ENCODE peak calls at places on chromosomes 5 and 9, in five cellular contexts. One of them, this sample, is unnamed.

GRCh38 chr9:104227108-104227507 is 133.0 kb downstream of the SMC2 start:
- DNase-seq in transverse colon: no peak
- DNase-seq in OCI-LY7: no peak
- DNase-seq in AG09309: no peak
- DNase-seq in brain microvascular endothelial cell: no peak
- DNase-seq in this sample: no peak

GRCh38 chr9:121393318-121393717 is 23.3 kb upstream of the STOM start:
- DNase-seq in transverse colon: no peak
- DNase-seq in OCI-LY7: no peak
- DNase-seq in AG09309: no peak
- DNase-seq in brain microvascular endothelial cell: no peak
- DNase-seq in this sample: no peak

GRCh38 chr5:177131711-177132503 is 1.7 kb upstream of the NSD1 start:
- DNase-seq in transverse colon: no peak
- DNase-seq in OCI-LY7: no peak
- DNase-seq in AG09309: no peak
- DNase-seq in brain microvascular endothelial cell: no peak
- DNase-seq in this sample: no peak

GRCh38 chr5:5025774-5026406 is 114.2 kb upstream of the ADAMTS16 start:
- DNase-seq in transverse colon: no peak
- DNase-seq in OCI-LY7: peak; percentile 3
- DNase-seq in AG09309: no peak
- DNase-seq in brain microvascular endothelial cell: no peak
- DNase-seq in this sample: peak; percentile 67

GRCh38 chr5:135213466-135214239 is 179.6 kb upstream of the PITX1 start:
- DNase-seq in transverse colon: no peak
- DNase-seq in OCI-LY7: no peak
- DNase-seq in AG09309: no peak
- DNase-seq in brain microvascular endothelial cell: no peak
- DNase-seq in this sample: no peak

GRCh38 chr9:130184983-130185382 is 12.8 kb downstream of the NCS1 start:
- DNase-seq in transverse colon: no peak
- DNase-seq in OCI-LY7: no peak
- DNase-seq in AG09309: no peak
- DNase-seq in brain microvascular endothelial cell: no peak
- DNase-seq in this sample: no peak

GRCh38 chr9:136010176-136010575 is 49.0 kb upstream of the UBAC1 start:
- DNase-seq in transverse colon: no peak
- DNase-seq in OCI-LY7: no peak
- DNase-seq in AG09309: no peak
- DNase-seq in brain microvascular endothelial cell: no peak
- DNase-seq in this sample: no peak

GRCh38 chr5:104015765-104016164 is 453.2 kb upstream of the NUDT12 start:
- DNase-seq in transverse colon: no peak
- DNase-seq in OCI-LY7: no peak
- DNase-seq in AG09309: no peak
- DNase-seq in brain microvascular endothelial cell: no peak
- DNase-seq in this sample: no peak

DNA sequence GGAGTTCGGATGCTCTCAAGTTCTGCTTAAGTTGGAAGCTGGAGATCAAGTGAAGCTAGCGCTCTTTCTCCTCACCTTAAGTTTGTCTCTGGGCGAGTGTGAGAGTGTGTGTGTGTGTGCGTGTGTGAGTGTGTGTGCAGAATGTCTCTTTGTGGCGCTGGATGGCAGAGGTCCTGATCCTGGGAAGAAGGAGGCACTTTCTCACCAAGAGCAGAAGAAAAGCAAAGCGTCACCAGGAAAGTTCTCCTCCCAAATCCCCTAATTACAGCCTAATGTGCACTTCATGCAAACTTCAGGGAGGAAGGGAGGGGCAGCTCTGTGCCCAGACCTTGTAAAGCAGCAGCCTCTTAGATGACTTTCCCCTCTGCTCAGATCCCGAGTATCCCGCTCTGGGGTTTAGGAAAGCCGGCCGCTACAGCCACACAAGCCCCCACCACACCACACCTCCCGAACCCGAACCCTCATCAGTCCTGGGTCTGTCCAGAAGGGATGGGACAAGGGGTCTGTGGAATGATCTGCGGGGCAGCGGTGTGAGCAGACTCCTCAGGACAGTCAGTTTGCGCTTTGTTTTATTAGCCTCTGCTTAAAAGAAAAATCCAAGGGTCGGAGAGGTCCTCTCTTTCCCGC is at the start of gene HAPLN1:
- DNase-seq in transverse colon: no peak
- DNase-seq in OCI-LY7: no peak
- DNase-seq in AG09309: no peak
- DNase-seq in brain microvascular endothelial cell: no peak
- DNase-seq in this sample: no peak
- H3K4me3 ChIP-seq in transverse colon: no peak within 1 kb of the TSS
- H3K4me3 ChIP-seq in OCI-LY7: no peak within 1 kb of the TSS
- H3K4me3 ChIP-seq in AG09309: peak within 1 kb of the TSS; percentile 60
- H3K4me3 ChIP-seq in brain microvascular endothelial cell: peak within 1 kb of the TSS; percentile 71
- H3K4me3 ChIP-seq in this sample: no peak within 1 kb of the TSS

DNA sequence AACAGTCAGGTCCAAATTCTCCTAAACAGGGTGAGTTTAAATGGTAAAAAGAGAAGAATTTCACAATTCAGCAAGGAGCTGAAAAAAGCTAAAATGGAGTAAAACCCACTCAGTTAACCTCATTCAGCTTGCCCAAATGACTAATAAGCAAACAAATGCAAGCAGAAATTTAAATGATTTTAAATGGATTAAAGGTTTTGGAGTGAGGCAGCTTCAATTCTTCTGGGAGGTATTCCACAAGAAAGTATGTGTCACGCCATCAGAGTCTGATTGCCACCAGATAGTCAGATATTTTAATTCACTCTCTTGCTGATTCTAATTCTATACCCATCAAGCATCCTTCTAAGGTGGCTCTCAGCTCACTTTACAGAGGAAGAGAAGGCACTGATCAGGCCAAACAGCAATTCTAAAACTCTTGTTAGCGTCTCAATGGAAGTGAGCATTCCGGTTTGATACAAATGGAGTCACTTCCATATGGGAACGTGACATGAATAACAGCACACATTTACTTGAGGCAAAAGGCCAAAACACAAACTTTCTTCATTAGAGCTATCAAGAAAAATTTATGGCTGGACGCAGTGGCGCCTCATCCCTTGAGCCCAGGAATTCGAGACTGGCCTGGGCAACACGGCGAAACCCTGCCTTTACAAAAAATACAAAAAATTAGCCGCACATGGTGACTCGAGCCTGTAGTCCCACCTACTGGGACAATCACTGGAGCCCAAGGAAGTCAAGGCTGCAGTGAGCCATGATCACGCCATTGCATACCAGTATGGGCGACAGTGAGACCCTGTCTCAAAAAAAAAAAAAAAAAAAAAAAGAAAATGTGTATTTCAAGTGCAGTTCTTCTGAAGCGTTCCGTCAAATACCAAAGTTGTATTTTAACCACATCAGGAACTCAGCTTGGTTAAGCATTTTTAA is 2.0 kb downstream of the CLK4 start:
- DNase-seq in transverse colon: no peak
- DNase-seq in OCI-LY7: no peak
- DNase-seq in AG09309: no peak
- DNase-seq in brain microvascular endothelial cell: no peak
- DNase-seq in this sample: no peak
- H3K4me3 ChIP-seq in transverse colon: peak overlapping the region; percentile 56
- H3K4me3 ChIP-seq in OCI-LY7: peak overlapping the region; percentile 94
- H3K4me3 ChIP-seq in AG09309: peak overlapping the region; percentile 93
- H3K4me3 ChIP-seq in brain microvascular endothelial cell: peak overlapping the region; percentile 98
- H3K4me3 ChIP-seq in this sample: peak overlapping the region; percentile 91

GRCh38 chr5:17217421-17218352 is at the start of gene BASP1:
- DNase-seq in transverse colon: peak; percentile 79
- DNase-seq in OCI-LY7: peak; percentile 85
- DNase-seq in AG09309: no peak
- DNase-seq in brain microvascular endothelial cell: peak; percentile 76
- DNase-seq in this sample: no peak
- H3K4me3 ChIP-seq in transverse colon: peak within 1 kb of the TSS; percentile 47
- H3K4me3 ChIP-seq in OCI-LY7: peak within 1 kb of the TSS; percentile 96
- H3K4me3 ChIP-seq in AG09309: peak within 1 kb of the TSS; percentile 54
- H3K4me3 ChIP-seq in brain microvascular endothelial cell: peak within 1 kb of the TSS; percentile 92
- H3K4me3 ChIP-seq in this sample: no peak within 1 kb of the TSS

GRCh38 chr9:133740891-133741290 is 2.7 kb upstream of the SARDH start:
- DNase-seq in transverse colon: no peak
- DNase-seq in OCI-LY7: no peak
- DNase-seq in AG09309: no peak
- DNase-seq in brain microvascular endothelial cell: no peak
- DNase-seq in this sample: no peak

GRCh38 chr9:133742251-133742650 is 4.1 kb upstream of the SARDH start:
- DNase-seq in transverse colon: no peak
- DNase-seq in OCI-LY7: no peak
- DNase-seq in AG09309: no peak
- DNase-seq in brain microvascular endothelial cell: no peak
- DNase-seq in this sample: no peak

GRCh38 chr9:133742849-133743444 is 4.8 kb upstream of the SARDH start:
- DNase-seq in transverse colon: peak; percentile 74
- DNase-seq in OCI-LY7: peak; percentile 84
- DNase-seq in AG09309: peak; percentile 7
- DNase-seq in brain microvascular endothelial cell: peak; percentile 54
- DNase-seq in this sample: peak; percentile 71

GRCh38 chr9:133739408-133740280 is 1.5 kb upstream of the SARDH start:
- DNase-seq in transverse colon: no peak
- DNase-seq in OCI-LY7: no peak
- DNase-seq in AG09309: no peak
- DNase-seq in brain microvascular endothelial cell: no peak
- DNase-seq in this sample: no peak

GRCh38 chr9:133741716-133742115 is 3.6 kb upstream of the SARDH start:
- DNase-seq in transverse colon: no peak
- DNase-seq in OCI-LY7: no peak
- DNase-seq in AG09309: no peak
- DNase-seq in brain microvascular endothelial cell: no peak
- DNase-seq in this sample: no peak
- H3K4me3 ChIP-seq in transverse colon: no peak overlapping the region
- H3K4me3 ChIP-seq in OCI-LY7: no peak overlapping the region
- H3K4me3 ChIP-seq in AG09309: no peak overlapping the region
- H3K4me3 ChIP-seq in brain microvascular endothelial cell: no peak overlapping the region
- H3K4me3 ChIP-seq in this sample: no peak overlapping the region

GRCh38 chr5:166979576-166979975 is 1311.9 kb upstream of the WWC1 start:
- DNase-seq in transverse colon: no peak
- DNase-seq in OCI-LY7: no peak
- DNase-seq in AG09309: no peak
- DNase-seq in brain microvascular endothelial cell: no peak
- DNase-seq in this sample: no peak
- H3K4me3 ChIP-seq in transverse colon: peak overlapping the region; percentile 40
- H3K4me3 ChIP-seq in OCI-LY7: no peak overlapping the region
- H3K4me3 ChIP-seq in AG09309: no peak overlapping the region
- H3K4me3 ChIP-seq in brain microvascular endothelial cell: peak overlapping the region; percentile 60
- H3K4me3 ChIP-seq in this sample: no peak overlapping the region

GRCh38 chr5:124736111-124736813 is 10.2 kb downstream of the ZNF608 start:
- DNase-seq in transverse colon: no peak
- DNase-seq in OCI-LY7: no peak
- DNase-seq in AG09309: peak; percentile 89
- DNase-seq in brain microvascular endothelial cell: peak; percentile 38
- DNase-seq in this sample: no peak
- H3K4me3 ChIP-seq in transverse colon: no peak overlapping the region
- H3K4me3 ChIP-seq in OCI-LY7: peak overlapping the region; percentile 85
- H3K4me3 ChIP-seq in AG09309: no peak overlapping the region
- H3K4me3 ChIP-seq in brain microvascular endothelial cell: no peak overlapping the region
- H3K4me3 ChIP-seq in this sample: no peak overlapping the region

GRCh38 chr5:93600409-93601052 is 17.5 kb downstream of the NR2F1 start:
- DNase-seq in transverse colon: no peak
- DNase-seq in OCI-LY7: no peak
- DNase-seq in AG09309: no peak
- DNase-seq in brain microvascular endothelial cell: no peak
- DNase-seq in this sample: no peak
- H3K4me3 ChIP-seq in transverse colon: no peak overlapping the region
- H3K4me3 ChIP-seq in OCI-LY7: no peak overlapping the region
- H3K4me3 ChIP-seq in AG09309: no peak overlapping the region
- H3K4me3 ChIP-seq in brain microvascular endothelial cell: peak overlapping the region; percentile 45
- H3K4me3 ChIP-seq in this sample: no peak overlapping the region

DNA sequence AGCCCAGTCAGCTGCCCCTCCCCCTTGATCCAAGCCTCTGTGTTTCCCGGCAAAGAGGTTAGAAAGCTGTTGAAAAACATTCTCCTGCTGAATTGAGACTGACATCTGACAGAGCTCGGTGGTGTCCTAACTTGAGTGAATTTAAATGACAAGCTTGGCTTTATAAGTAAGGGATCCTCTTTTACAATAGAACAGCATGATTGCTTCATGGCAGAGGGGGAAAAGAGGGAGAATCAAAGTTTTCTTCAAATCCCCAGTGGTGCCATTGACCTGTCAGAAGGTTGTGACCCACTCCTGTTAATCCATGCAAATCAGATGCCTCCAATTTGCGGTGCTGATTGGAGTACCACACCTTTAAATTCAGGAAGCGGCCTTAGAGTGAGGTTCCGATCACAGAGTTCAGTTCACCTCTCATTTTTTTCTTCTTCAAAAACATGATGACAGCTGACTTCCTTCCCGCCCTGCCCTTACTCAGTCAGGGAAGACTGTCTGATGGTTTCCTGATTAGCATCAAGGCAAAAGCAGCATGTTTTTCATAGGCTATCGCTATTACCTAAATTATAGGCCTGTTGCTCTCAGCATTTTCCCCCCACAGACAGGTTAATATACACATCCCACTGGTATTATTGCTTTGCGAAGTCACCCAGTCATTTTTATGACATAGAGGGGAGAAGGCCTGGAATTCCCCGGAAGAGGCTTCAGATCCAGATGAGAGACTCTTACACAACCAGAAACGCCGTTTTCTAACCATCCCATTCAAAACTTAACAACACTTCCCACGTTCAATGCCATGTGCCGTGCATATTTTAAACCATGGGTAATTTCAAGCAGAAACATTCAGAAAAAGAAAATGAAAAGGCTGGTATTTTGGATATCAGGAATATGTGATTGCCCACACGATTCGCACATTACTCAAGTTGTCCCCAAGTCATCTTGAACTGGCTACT is 141.4 kb downstream of the EBF1 start:
- DNase-seq in transverse colon: no peak
- DNase-seq in OCI-LY7: peak; percentile 86
- DNase-seq in AG09309: no peak
- DNase-seq in brain microvascular endothelial cell: no peak
- DNase-seq in this sample: no peak
- H3K4me3 ChIP-seq in transverse colon: no peak overlapping the region
- H3K4me3 ChIP-seq in OCI-LY7: peak overlapping the region; percentile 49
- H3K4me3 ChIP-seq in AG09309: no peak overlapping the region
- H3K4me3 ChIP-seq in brain microvascular endothelial cell: no peak overlapping the region
- H3K4me3 ChIP-seq in this sample: no peak overlapping the region

GRCh38 chr5:75050415-75050814 is 1.9 kb downstream of the GCNT4 start:
- DNase-seq in transverse colon: no peak
- DNase-seq in OCI-LY7: no peak
- DNase-seq in AG09309: no peak
- DNase-seq in brain microvascular endothelial cell: no peak
- DNase-seq in this sample: peak; percentile 40
- H3K4me3 ChIP-seq in transverse colon: no peak overlapping the region
- H3K4me3 ChIP-seq in OCI-LY7: no peak overlapping the region
- H3K4me3 ChIP-seq in AG09309: no peak overlapping the region
- H3K4me3 ChIP-seq in brain microvascular endothelial cell: no peak overlapping the region
- H3K4me3 ChIP-seq in this sample: no peak overlapping the region

DNA sequence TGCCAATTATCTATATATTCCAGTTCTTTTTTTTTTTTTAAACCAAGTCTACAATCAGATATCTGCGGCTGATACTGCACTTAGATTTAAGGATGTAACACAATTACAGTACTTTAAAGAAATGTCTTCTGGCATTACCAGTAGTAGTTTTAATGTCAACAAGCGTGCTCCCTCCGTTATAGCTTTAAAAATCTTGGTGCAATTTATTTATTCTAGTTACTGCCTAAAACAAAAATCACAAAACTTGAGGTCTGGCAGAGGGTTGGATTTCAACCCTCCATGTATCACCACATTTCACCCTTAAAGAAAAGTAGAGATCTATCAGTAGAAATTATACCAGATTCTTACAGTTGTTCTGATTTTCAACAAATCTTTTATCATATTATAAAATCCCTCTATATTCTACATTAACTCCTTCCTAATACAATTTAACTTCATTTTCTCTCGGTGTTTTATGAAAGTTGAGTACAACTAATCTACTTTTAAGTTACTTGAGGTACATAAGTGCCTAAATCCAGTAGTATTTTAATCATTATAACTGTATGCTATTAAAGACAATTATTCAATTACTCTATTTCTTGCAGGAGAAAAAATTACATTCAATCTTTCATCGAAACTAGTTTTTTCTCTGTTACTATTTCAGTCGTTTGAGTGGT is 2.0 kb upstream of the RICTOR start:
- DNase-seq in transverse colon: no peak
- DNase-seq in OCI-LY7: no peak
- DNase-seq in AG09309: no peak
- DNase-seq in brain microvascular endothelial cell: no peak
- DNase-seq in this sample: no peak
- H3K4me3 ChIP-seq in transverse colon: no peak overlapping the region
- H3K4me3 ChIP-seq in OCI-LY7: no peak overlapping the region
- H3K4me3 ChIP-seq in AG09309: no peak overlapping the region
- H3K4me3 ChIP-seq in brain microvascular endothelial cell: no peak overlapping the region
- H3K4me3 ChIP-seq in this sample: no peak overlapping the region

This sample was measured in DND-41.